ENCODE peak calls at places on chromosomes 7 and 10, in six cellular contexts. One of them, this sample, is unnamed.

GRCh38 chr10:93861825-93862224 is 32.0 kb upstream of the SLC35G1 start:
- DNase-seq in retinal pigment epithelial cell: no peak
- DNase-seq in psoas muscle: no peak
- DNase-seq in choroid plexus epithelial cell: no peak
- DNase-seq in neural progenitor cell: no peak
- DNase-seq in upper lobe of left lung: no peak
- DNase-seq in this sample: no peak

GRCh38 chr7:75639893-75640600 is 98.7 kb downstream of the HIP1 start:
- DNase-seq in neural progenitor cell: no peak
- DNase-seq in upper lobe of left lung: no peak
- DNase-seq in choroid plexus epithelial cell: no peak
- DNase-seq in psoas muscle: no peak
- DNase-seq in retinal pigment epithelial cell: no peak
- DNase-seq in this sample: no peak

GRCh38 chr10:26341701-26342100 is 96.4 kb upstream of the APBB1IP start:
- DNase-seq in upper lobe of left lung: no peak
- DNase-seq in choroid plexus epithelial cell: no peak
- DNase-seq in retinal pigment epithelial cell: no peak
- DNase-seq in psoas muscle: no peak
- DNase-seq in neural progenitor cell: no peak
- DNase-seq in this sample: no peak

GRCh38 chr7:46311951-46312350 is 390.9 kb upstream of the IGFBP3 start:
- DNase-seq in psoas muscle: no peak
- DNase-seq in choroid plexus epithelial cell: no peak
- DNase-seq in upper lobe of left lung: no peak
- DNase-seq in neural progenitor cell: no peak
- DNase-seq in retinal pigment epithelial cell: no peak
- DNase-seq in this sample: no peak

GRCh38 chr10:35130588-35131146 is 4.0 kb downstream of the CREM start:
- DNase-seq in choroid plexus epithelial cell: no peak
- DNase-seq in neural progenitor cell: no peak
- DNase-seq in upper lobe of left lung: no peak
- DNase-seq in psoas muscle: no peak
- DNase-seq in retinal pigment epithelial cell: no peak
- DNase-seq in this sample: no peak

GRCh38 chr7:117588352-117588794 is 108.5 kb downstream of the CFTR start:
- DNase-seq in neural progenitor cell: no peak
- DNase-seq in retinal pigment epithelial cell: peak
- DNase-seq in choroid plexus epithelial cell: peak
- DNase-seq in psoas muscle: no peak
- DNase-seq in upper lobe of left lung: no peak
- DNase-seq in this sample: peak

GRCh38 chr10:101777857-101778145 is 1.9 kb upstream of the FGF8 start:
- DNase-seq in choroid plexus epithelial cell: no peak
- DNase-seq in retinal pigment epithelial cell: no peak
- DNase-seq in upper lobe of left lung: no peak
- DNase-seq in neural progenitor cell: no peak
- DNase-seq in psoas muscle: no peak
- DNase-seq in this sample: no peak

GRCh38 chr7:104137971-104138370 is 69.8 kb downstream of the ORC5 start:
- DNase-seq in retinal pigment epithelial cell: peak
- DNase-seq in upper lobe of left lung: no peak
- DNase-seq in choroid plexus epithelial cell: peak
- DNase-seq in psoas muscle: no peak
- DNase-seq in neural progenitor cell: peak
- DNase-seq in this sample: no peak

GRCh38 chr7:134016223-134016941 is 110.8 kb upstream of the LRGUK start:
- DNase-seq in retinal pigment epithelial cell: no peak
- DNase-seq in psoas muscle: no peak
- DNase-seq in upper lobe of left lung: no peak
- DNase-seq in neural progenitor cell: peak
- DNase-seq in choroid plexus epithelial cell: peak
- DNase-seq in this sample: peak

GRCh38 chr10:110221721-110222261 is 14.4 kb downstream of the MXI1 start:
- DNase-seq in psoas muscle: peak
- DNase-seq in retinal pigment epithelial cell: peak
- DNase-seq in upper lobe of left lung: peak
- DNase-seq in neural progenitor cell: peak
- DNase-seq in choroid plexus epithelial cell: peak
- DNase-seq in this sample: peak
- TF ChIP-seq CTCF in psoas muscle: peak
- TF ChIP-seq CTCF in retinal pigment epithelial cell: peak
- TF ChIP-seq CTCF in upper lobe of left lung: peak
- TF ChIP-seq CTCF in neural progenitor cell: peak
- TF ChIP-seq CTCF in choroid plexus epithelial cell: peak
- TF ChIP-seq CTCF in this sample: no peak

DNA sequence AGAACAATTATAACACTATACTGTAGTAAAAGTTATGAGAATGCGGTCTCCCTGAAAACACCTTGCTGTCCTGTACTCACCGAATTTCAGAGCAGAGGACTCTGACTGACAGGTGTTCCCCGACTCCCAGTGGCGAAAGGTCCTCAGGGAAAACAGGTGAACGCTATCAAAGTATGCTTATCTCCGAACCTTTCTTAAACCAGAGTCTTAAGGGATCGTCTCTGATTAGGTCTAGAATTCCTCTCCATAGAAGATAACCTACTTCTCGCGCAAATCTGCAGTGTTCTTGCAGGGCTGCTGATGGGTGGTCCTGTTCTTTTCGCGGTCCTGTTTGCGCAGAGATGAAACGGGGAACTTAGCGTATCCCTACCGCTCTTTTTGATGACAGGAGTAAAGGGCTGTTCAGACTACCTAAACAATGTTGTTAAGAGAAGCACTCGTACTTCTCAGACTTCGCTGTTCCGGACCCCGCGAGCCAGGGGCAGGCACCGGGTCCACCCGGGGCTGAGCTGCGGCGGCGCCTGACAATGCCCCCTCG is 981 bp upstream of the ZMYND11 start:
- DNase-seq in retinal pigment epithelial cell: no peak
- DNase-seq in neural progenitor cell: peak
- DNase-seq in psoas muscle: no peak
- DNase-seq in upper lobe of left lung: no peak
- DNase-seq in choroid plexus epithelial cell: peak
- DNase-seq in this sample: peak
- TF ChIP-seq CTCF in retinal pigment epithelial cell: no peak
- TF ChIP-seq CTCF in neural progenitor cell: no peak
- TF ChIP-seq CTCF in psoas muscle: no peak
- TF ChIP-seq CTCF in upper lobe of left lung: no peak
- TF ChIP-seq CTCF in choroid plexus epithelial cell: no peak
- TF ChIP-seq CTCF in this sample: no peak

GRCh38 chr7:124388751-124389150 is 355.9 kb upstream of the TMEM229A start:
- DNase-seq in psoas muscle: no peak
- DNase-seq in upper lobe of left lung: no peak
- DNase-seq in choroid plexus epithelial cell: no peak
- DNase-seq in retinal pigment epithelial cell: no peak
- DNase-seq in neural progenitor cell: no peak
- DNase-seq in this sample: no peak
- TF ChIP-seq CTCF in psoas muscle: no peak
- TF ChIP-seq CTCF in upper lobe of left lung: no peak
- TF ChIP-seq CTCF in choroid plexus epithelial cell: no peak
- TF ChIP-seq CTCF in retinal pigment epithelial cell: no peak
- TF ChIP-seq CTCF in neural progenitor cell: no peak
- TF ChIP-seq CTCF in this sample: no peak

DNA sequence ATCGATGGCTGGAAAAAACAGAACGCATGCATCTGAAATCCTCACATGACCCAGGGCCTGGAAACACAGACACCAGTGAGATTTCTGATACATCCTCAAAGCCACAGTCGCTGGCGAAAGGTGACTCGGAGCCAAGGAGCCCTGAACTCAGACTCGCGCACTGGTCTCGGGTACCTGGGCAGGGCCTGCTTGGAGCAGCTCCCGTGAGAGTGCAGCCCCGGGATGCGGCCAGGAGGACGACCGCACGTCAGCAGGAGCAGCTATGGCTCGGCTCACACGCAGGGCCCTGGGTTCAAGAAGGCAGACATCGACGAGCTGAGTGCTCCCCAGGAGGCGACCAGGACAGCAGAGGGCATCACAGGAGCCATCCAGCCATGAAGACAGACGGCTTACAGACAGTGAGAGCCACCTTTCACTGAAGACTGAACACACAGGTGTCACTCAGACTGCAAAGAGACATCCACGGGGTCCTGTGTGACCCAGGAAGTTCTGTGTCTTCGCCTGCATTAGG is 227.8 kb downstream of the MAD1L1 start:
- DNase-seq in upper lobe of left lung: peak
- DNase-seq in psoas muscle: peak
- DNase-seq in neural progenitor cell: no peak
- DNase-seq in retinal pigment epithelial cell: no peak
- DNase-seq in choroid plexus epithelial cell: no peak
- DNase-seq in this sample: no peak
- TF ChIP-seq CTCF in upper lobe of left lung: no peak
- TF ChIP-seq CTCF in psoas muscle: no peak
- TF ChIP-seq CTCF in neural progenitor cell: no peak
- TF ChIP-seq CTCF in retinal pigment epithelial cell: no peak
- TF ChIP-seq CTCF in choroid plexus epithelial cell: no peak
- TF ChIP-seq CTCF in this sample: no peak

GRCh38 chr10:19929466-19930140 is 113.4 kb downstream of the PLXDC2 start:
- DNase-seq in choroid plexus epithelial cell: peak
- DNase-seq in retinal pigment epithelial cell: peak
- DNase-seq in neural progenitor cell: no peak
- DNase-seq in psoas muscle: no peak
- DNase-seq in upper lobe of left lung: no peak
- DNase-seq in this sample: peak
- TF ChIP-seq CTCF in choroid plexus epithelial cell: no peak
- TF ChIP-seq CTCF in retinal pigment epithelial cell: no peak
- TF ChIP-seq CTCF in neural progenitor cell: no peak
- TF ChIP-seq CTCF in psoas muscle: no peak
- TF ChIP-seq CTCF in upper lobe of left lung: no peak
- TF ChIP-seq CTCF in this sample: no peak

GRCh38 chr10:124869941-124870340 is 68.3 kb downstream of the ABRAXAS2 start:
- DNase-seq in psoas muscle: no peak
- DNase-seq in choroid plexus epithelial cell: no peak
- DNase-seq in upper lobe of left lung: no peak
- DNase-seq in retinal pigment epithelial cell: no peak
- DNase-seq in neural progenitor cell: no peak
- DNase-seq in this sample: no peak

GRCh38 chr10:124865676-124866075 is 64.1 kb downstream of the ABRAXAS2 start:
- DNase-seq in upper lobe of left lung: no peak
- DNase-seq in psoas muscle: no peak
- DNase-seq in choroid plexus epithelial cell: no peak
- DNase-seq in retinal pigment epithelial cell: no peak
- DNase-seq in neural progenitor cell: no peak
- DNase-seq in this sample: no peak

GRCh38 chr10:124864421-124865193 is 63.0 kb downstream of the ABRAXAS2 start:
- DNase-seq in upper lobe of left lung: peak
- DNase-seq in choroid plexus epithelial cell: no peak
- DNase-seq in psoas muscle: peak
- DNase-seq in retinal pigment epithelial cell: no peak
- DNase-seq in neural progenitor cell: no peak
- DNase-seq in this sample: peak

GRCh38 chr10:124866812-124867211 is 65.2 kb downstream of the ABRAXAS2 start:
- DNase-seq in neural progenitor cell: no peak
- DNase-seq in psoas muscle: no peak
- DNase-seq in retinal pigment epithelial cell: no peak
- DNase-seq in upper lobe of left lung: no peak
- DNase-seq in choroid plexus epithelial cell: no peak
- DNase-seq in this sample: no peak

DNA sequence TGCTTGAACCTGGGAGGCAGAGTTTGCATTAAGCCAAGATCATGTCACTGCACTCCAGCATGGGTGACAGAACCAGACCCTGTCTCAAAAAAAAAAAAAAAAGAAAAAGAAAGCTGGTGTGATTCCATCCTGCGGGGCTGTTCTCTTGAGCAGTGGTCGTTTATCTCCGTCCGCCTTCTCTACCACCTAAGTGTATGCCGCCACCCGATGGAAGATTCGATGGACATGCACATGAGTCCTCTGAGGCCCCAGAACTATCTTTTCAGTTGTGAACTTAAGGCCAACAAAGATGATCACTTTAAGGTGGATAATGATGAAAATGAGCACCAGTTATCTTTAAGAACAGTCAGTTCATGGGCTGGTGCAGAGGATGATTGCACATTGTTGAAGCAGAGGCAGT is 65.7 kb downstream of the ABRAXAS2 start:
- DNase-seq in retinal pigment epithelial cell: no peak
- DNase-seq in neural progenitor cell: peak
- DNase-seq in psoas muscle: no peak
- DNase-seq in upper lobe of left lung: no peak
- DNase-seq in choroid plexus epithelial cell: no peak
- DNase-seq in this sample: no peak
- TF ChIP-seq CTCF in retinal pigment epithelial cell: no peak
- TF ChIP-seq CTCF in neural progenitor cell: peak
- TF ChIP-seq CTCF in psoas muscle: no peak
- TF ChIP-seq CTCF in upper lobe of left lung: no peak
- TF ChIP-seq CTCF in choroid plexus epithelial cell: no peak
- TF ChIP-seq CTCF in this sample: no peak

DNA sequence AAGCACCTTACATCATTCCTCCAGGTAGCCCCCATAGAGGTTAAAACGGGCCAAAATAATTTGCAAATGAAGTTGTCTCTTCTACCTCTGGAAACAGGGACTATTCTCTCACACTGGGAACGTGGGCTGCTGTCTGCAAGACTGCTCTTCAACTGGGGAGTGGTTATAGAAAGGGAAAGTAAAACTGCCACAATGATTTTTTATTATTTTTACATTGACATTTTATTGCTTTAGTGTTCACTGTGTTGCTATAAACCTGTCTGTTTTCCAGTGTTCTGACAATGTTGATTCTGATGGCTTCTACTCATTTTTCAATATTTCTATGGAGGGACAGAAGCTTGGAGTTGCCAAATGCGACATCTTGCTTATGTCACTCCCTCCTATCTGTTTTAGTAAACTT is 115.1 kb upstream of the ANTXRL start:
- DNase-seq in choroid plexus epithelial cell: no peak
- DNase-seq in retinal pigment epithelial cell: no peak
- DNase-seq in neural progenitor cell: no peak
- DNase-seq in upper lobe of left lung: no peak
- DNase-seq in psoas muscle: no peak
- DNase-seq in this sample: no peak
- TF ChIP-seq CTCF in choroid plexus epithelial cell: no peak
- TF ChIP-seq CTCF in retinal pigment epithelial cell: no peak
- TF ChIP-seq CTCF in neural progenitor cell: no peak
- TF ChIP-seq CTCF in upper lobe of left lung: no peak
- TF ChIP-seq CTCF in psoas muscle: no peak
- TF ChIP-seq CTCF in this sample: no peak

This sample was measured in MCF 10A.